ENCODE peak calls at places on chromosomes 11 and 22, in nine cellular contexts. One of them, this sample, is unnamed.

GRCh38 chr11:95531116-95531515 is 258.5 kb downstream of the FAM76B start:
- DNase-seq in kidney: no peak
- DNase-seq in colonic mucosa: no peak
- DNase-seq in endothelial cell of umbilical vein: no peak
- DNase-seq in BE2C: no peak
- DNase-seq in hepatocyte: no peak
- DNase-seq in pancreas: no peak
- DNase-seq in brain microvascular endothelial cell: no peak
- DNase-seq in psoas muscle: no peak
- DNase-seq in this sample: peak; percentile 27

GRCh38 chr11:88175004-88175706 is at the start of gene RAB38:
- DNase-seq in kidney: peak; percentile 89
- DNase-seq in colonic mucosa: peak; percentile 56
- DNase-seq in endothelial cell of umbilical vein: no peak
- DNase-seq in BE2C: peak; percentile 44
- DNase-seq in hepatocyte: peak; percentile 78
- DNase-seq in pancreas: peak; percentile 73
- DNase-seq in brain microvascular endothelial cell: peak; percentile 11
- DNase-seq in psoas muscle: peak; percentile 30
- DNase-seq in this sample: no peak

GRCh38 chr11:15119352-15119751 is 4.6 kb downstream of the INSC start:
- DNase-seq in kidney: no peak
- DNase-seq in colonic mucosa: no peak
- DNase-seq in endothelial cell of umbilical vein: no peak
- DNase-seq in BE2C: no peak
- DNase-seq in hepatocyte: no peak
- DNase-seq in pancreas: no peak
- DNase-seq in brain microvascular endothelial cell: no peak
- DNase-seq in psoas muscle: no peak
- DNase-seq in this sample: no peak

GRCh38 chr22:28962042-28962554 is 78.7 kb downstream of the ZNRF3 start:
- DNase-seq in kidney: no peak
- DNase-seq in colonic mucosa: no peak
- DNase-seq in endothelial cell of umbilical vein: no peak
- DNase-seq in BE2C: no peak
- DNase-seq in hepatocyte: no peak
- DNase-seq in pancreas: no peak
- DNase-seq in brain microvascular endothelial cell: no peak
- DNase-seq in psoas muscle: no peak
- DNase-seq in this sample: no peak

GRCh38 chr22:22914726-22915669 is 27.4 kb downstream of the IGLL5 start:
- DNase-seq in kidney: peak; percentile 26
- DNase-seq in colonic mucosa: no peak
- DNase-seq in endothelial cell of umbilical vein: no peak
- DNase-seq in BE2C: no peak
- DNase-seq in hepatocyte: no peak
- DNase-seq in pancreas: no peak
- DNase-seq in brain microvascular endothelial cell: no peak
- DNase-seq in psoas muscle: no peak
- DNase-seq in this sample: no peak

GRCh38 chr11:56783448-56784041 is 35.0 kb upstream of the OR9G4 start:
- DNase-seq in kidney: no peak
- DNase-seq in colonic mucosa: peak; percentile 17
- DNase-seq in endothelial cell of umbilical vein: peak; percentile 36
- DNase-seq in BE2C: no peak
- DNase-seq in hepatocyte: peak; percentile 82
- DNase-seq in pancreas: no peak
- DNase-seq in brain microvascular endothelial cell: peak; percentile 17
- DNase-seq in psoas muscle: no peak
- DNase-seq in this sample: peak; percentile 38

GRCh38 chr11:47437746-47438418 is 11.1 kb downstream of the RAPSN start:
- DNase-seq in kidney: no peak
- DNase-seq in colonic mucosa: no peak
- DNase-seq in endothelial cell of umbilical vein: no peak
- DNase-seq in BE2C: peak; percentile 24
- DNase-seq in hepatocyte: peak; percentile 45
- DNase-seq in pancreas: peak; percentile 71
- DNase-seq in brain microvascular endothelial cell: no peak
- DNase-seq in psoas muscle: peak; percentile 63
- DNase-seq in this sample: no peak

GRCh38 chr11:114440121-114440860 is 1.0 kb downstream of the REXO2 start:
- DNase-seq in kidney: no peak
- DNase-seq in colonic mucosa: no peak
- DNase-seq in endothelial cell of umbilical vein: no peak
- DNase-seq in BE2C: no peak
- DNase-seq in hepatocyte: peak; percentile 42
- DNase-seq in pancreas: no peak
- DNase-seq in brain microvascular endothelial cell: no peak
- DNase-seq in psoas muscle: no peak
- DNase-seq in this sample: no peak

GRCh38 chr22:19655399-19655798 is 58.9 kb upstream of the SEPTIN5 start:
- DNase-seq in kidney: no peak
- DNase-seq in colonic mucosa: no peak
- DNase-seq in endothelial cell of umbilical vein: no peak
- DNase-seq in BE2C: no peak
- DNase-seq in hepatocyte: no peak
- DNase-seq in pancreas: no peak
- DNase-seq in brain microvascular endothelial cell: no peak
- DNase-seq in psoas muscle: no peak
- DNase-seq in this sample: no peak

GRCh38 chr11:11660351-11660750 is 38.5 kb upstream of the GALNT18 start:
- DNase-seq in kidney: no peak
- DNase-seq in colonic mucosa: no peak
- DNase-seq in endothelial cell of umbilical vein: no peak
- DNase-seq in BE2C: no peak
- DNase-seq in hepatocyte: no peak
- DNase-seq in pancreas: no peak
- DNase-seq in brain microvascular endothelial cell: no peak
- DNase-seq in psoas muscle: no peak
- DNase-seq in this sample: no peak

GRCh38 chr11:17734986-17735822 is 623 bp downstream of the KCNC1 start:
- DNase-seq in kidney: peak; percentile 89
- DNase-seq in colonic mucosa: peak; percentile 30
- DNase-seq in endothelial cell of umbilical vein: peak; percentile 66
- DNase-seq in BE2C: peak; percentile 41
- DNase-seq in hepatocyte: peak; percentile 93
- DNase-seq in pancreas: peak; percentile 79
- DNase-seq in brain microvascular endothelial cell: peak; percentile 46
- DNase-seq in psoas muscle: peak; percentile 73
- DNase-seq in this sample: peak; percentile 2

GRCh38 chr11:17736921-17737817 is 2.6 kb downstream of the KCNC1 start:
- DNase-seq in kidney: peak; percentile 30
- DNase-seq in colonic mucosa: no peak
- DNase-seq in endothelial cell of umbilical vein: no peak
- DNase-seq in BE2C: no peak
- DNase-seq in hepatocyte: no peak
- DNase-seq in pancreas: no peak
- DNase-seq in brain microvascular endothelial cell: no peak
- DNase-seq in psoas muscle: no peak
- DNase-seq in this sample: no peak

GRCh38 chr11:17738350-17739207 is 4.0 kb downstream of the KCNC1 start:
- DNase-seq in kidney: peak; percentile 49
- DNase-seq in colonic mucosa: no peak
- DNase-seq in endothelial cell of umbilical vein: no peak
- DNase-seq in BE2C: no peak
- DNase-seq in hepatocyte: no peak
- DNase-seq in pancreas: no peak
- DNase-seq in brain microvascular endothelial cell: no peak
- DNase-seq in psoas muscle: no peak
- DNase-seq in this sample: no peak

GRCh38 chr11:17734418-17734911 is at the start of gene KCNC1:
- DNase-seq in kidney: peak; percentile 71
- DNase-seq in colonic mucosa: no peak
- DNase-seq in endothelial cell of umbilical vein: peak; percentile 27
- DNase-seq in BE2C: peak; percentile 73
- DNase-seq in hepatocyte: peak; percentile 78
- DNase-seq in pancreas: peak; percentile 53
- DNase-seq in brain microvascular endothelial cell: no peak
- DNase-seq in psoas muscle: no peak
- DNase-seq in this sample: no peak

DNA sequence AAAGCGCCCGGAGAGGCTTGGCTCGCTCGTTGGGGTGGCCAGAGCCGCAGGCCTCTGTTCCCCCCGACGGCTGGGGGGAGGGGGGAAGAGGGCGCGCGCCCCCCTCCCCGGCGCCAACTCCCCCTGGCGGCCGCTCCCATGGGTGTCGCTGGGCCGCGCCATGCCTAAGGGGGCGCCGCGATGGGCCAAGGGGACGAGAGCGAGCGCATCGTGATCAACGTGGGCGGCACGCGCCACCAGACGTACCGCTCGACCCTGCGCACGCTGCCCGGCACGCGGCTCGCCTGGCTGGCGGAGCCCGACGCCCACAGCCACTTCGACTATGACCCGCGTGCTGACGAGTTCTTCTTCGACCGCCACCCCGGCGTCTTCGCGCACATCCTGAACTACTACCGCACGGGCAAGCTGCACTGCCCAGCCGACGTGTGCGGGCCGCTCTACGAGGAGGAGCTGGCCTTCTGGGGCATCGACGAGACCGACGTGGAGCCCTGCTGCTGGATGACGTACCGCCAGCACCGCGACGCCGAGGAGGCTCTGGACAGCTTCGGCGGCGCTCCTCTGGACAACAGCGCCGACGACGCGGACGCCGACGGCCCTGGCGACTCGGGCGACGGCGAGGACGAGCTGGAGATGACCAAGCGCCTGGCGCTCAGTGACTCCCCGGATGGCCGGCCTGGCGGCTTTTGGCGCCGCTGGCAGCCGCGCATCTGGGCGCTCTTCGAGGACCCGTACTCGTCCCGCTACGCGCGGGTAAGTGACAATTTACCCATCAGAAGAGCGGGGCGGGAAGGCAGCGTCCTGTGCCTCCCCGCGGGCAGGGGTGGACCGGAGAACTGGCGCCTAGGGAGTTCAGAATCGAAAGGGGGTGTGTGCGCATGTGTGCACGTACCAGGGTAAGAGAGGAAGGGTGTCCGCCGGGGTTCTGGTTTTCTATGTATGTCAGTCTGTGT is 1.5 kb downstream of the KCNC1 start:
- DNase-seq in kidney: peak; percentile 72
- DNase-seq in colonic mucosa: no peak
- DNase-seq in endothelial cell of umbilical vein: no peak
- DNase-seq in BE2C: peak; percentile 43
- DNase-seq in hepatocyte: no peak
- DNase-seq in pancreas: no peak
- DNase-seq in brain microvascular endothelial cell: no peak
- DNase-seq in psoas muscle: no peak
- DNase-seq in this sample: no peak
- TF ChIP-seq CTCF in kidney: no peak
- TF ChIP-seq CTCF in colonic mucosa: no peak
- TF ChIP-seq CTCF in endothelial cell of umbilical vein: peak; percentile 41
- TF ChIP-seq CTCF in BE2C: peak; percentile 38
- TF ChIP-seq CTCF in hepatocyte: peak; percentile 28
- TF ChIP-seq CTCF in pancreas: no peak
- TF ChIP-seq CTCF in brain microvascular endothelial cell: no peak
- TF ChIP-seq CTCF in psoas muscle: peak; percentile 15
- TF ChIP-seq CTCF in this sample: peak; percentile 11

DNA sequence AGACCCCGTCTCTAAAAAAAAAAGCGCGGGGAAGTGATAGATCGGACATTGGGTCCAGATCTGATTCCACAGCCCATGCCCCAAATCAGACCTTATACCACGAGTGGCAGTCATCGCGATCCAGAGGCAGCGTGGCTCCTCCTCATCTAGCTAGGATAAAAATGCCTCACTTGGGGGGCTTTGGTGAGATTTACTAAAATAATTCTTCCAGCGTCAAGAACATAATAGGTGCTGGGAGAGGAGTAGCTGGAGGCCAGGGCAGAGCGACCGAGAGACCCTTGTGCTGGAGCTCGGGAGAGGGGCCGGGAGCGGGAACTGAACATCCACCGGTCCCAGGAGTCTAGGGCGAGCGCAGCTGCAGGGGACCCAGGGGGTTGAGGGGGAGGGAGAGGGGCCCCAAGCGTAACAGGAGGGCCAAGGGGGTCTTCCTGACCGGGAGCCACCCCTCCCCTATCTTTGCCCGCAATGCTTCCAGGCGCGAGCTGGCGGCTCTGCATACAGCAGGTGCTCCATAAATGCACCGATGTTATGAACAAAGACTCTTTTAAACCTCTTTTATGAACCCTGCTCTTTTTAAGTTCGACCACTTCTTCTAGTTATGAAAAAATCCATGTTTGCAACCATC is 823 bp upstream of the CPT1A start:
- DNase-seq in kidney: no peak
- DNase-seq in colonic mucosa: no peak
- DNase-seq in endothelial cell of umbilical vein: no peak
- DNase-seq in BE2C: no peak
- DNase-seq in hepatocyte: no peak
- DNase-seq in pancreas: peak; percentile 50
- DNase-seq in brain microvascular endothelial cell: no peak
- DNase-seq in psoas muscle: no peak
- DNase-seq in this sample: no peak
- H3K4me3 ChIP-seq in kidney: peak overlapping the region; percentile 66
- H3K4me3 ChIP-seq in colonic mucosa: peak overlapping the region; percentile 44
- H3K4me3 ChIP-seq in endothelial cell of umbilical vein: peak overlapping the region; percentile 32
- H3K4me3 ChIP-seq in BE2C: no peak overlapping the region
- H3K4me3 ChIP-seq in hepatocyte: no peak overlapping the region
- H3K4me3 ChIP-seq in pancreas: no peak overlapping the region
- H3K4me3 ChIP-seq in brain microvascular endothelial cell: peak overlapping the region; percentile 31
- H3K4me3 ChIP-seq in psoas muscle: peak overlapping the region; percentile 80
- H3K4me3 ChIP-seq in this sample: peak overlapping the region; percentile 45

GRCh38 chr11:43576834-43577521 is 103.6 kb upstream of the HSD17B12 start:
- DNase-seq in kidney: no peak
- DNase-seq in colonic mucosa: peak; percentile 57
- DNase-seq in endothelial cell of umbilical vein: peak; percentile 40
- DNase-seq in BE2C: peak; percentile 45
- DNase-seq in hepatocyte: peak; percentile 73
- DNase-seq in pancreas: no peak
- DNase-seq in brain microvascular endothelial cell: peak; percentile 43
- DNase-seq in psoas muscle: no peak
- DNase-seq in this sample: no peak
- TF ChIP-seq CTCF in kidney: peak; percentile 21
- TF ChIP-seq CTCF in colonic mucosa: no peak
- TF ChIP-seq CTCF in endothelial cell of umbilical vein: peak; percentile 43
- TF ChIP-seq CTCF in BE2C: peak; percentile 15
- TF ChIP-seq CTCF in hepatocyte: peak; percentile 24
- TF ChIP-seq CTCF in pancreas: no peak
- TF ChIP-seq CTCF in brain microvascular endothelial cell: peak; percentile 66
- TF ChIP-seq CTCF in psoas muscle: peak; percentile 21
- TF ChIP-seq CTCF in this sample: peak; percentile 54

DNA sequence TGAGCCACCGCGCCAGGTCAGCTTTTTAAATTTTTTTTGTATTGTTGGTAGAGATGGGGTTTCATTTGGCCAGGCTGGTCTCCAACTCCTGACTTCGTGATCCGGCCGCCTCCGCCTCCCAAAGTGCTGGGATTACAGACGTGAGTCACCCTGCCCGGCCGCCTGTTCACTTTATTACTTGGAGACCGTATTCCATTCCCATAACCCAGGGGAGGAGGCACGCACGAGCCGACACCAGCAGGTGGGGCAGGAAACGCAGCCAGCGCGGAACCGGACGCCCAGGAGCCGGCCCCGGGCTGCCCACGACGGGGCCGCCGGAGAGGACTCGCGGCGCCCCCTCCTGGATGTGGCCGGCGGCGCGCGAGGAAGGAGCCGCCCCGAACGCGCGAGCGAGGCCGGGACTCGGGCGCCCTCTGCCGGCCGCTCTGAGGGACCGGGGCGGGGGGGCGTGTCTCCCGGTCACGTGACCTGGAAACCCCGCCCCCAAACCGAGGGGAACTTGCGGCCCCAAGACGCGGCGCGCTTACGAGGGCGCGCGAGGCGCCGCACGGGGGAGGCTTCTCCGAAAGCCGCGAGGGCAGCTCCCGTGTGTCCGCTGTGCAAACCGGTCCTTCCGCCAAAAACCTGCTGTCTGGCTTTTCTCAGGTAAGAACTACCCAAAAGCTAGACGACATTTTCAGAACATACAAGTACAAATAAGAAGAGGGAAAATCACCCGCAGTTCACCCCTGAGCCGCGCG is 11.6 kb upstream of the RNH1 start:
- DNase-seq in kidney: peak; percentile 97
- DNase-seq in colonic mucosa: peak; percentile 95
- DNase-seq in endothelial cell of umbilical vein: peak; percentile 97
- DNase-seq in BE2C: peak; percentile 76
- DNase-seq in hepatocyte: peak; percentile 94
- DNase-seq in pancreas: peak; percentile 94
- DNase-seq in brain microvascular endothelial cell: peak; percentile 92
- DNase-seq in psoas muscle: peak; percentile 95
- DNase-seq in this sample: peak; percentile 94
- H3K4me3 ChIP-seq in kidney: no peak overlapping the region
- H3K4me3 ChIP-seq in colonic mucosa: no peak overlapping the region
- H3K4me3 ChIP-seq in endothelial cell of umbilical vein: no peak overlapping the region
- H3K4me3 ChIP-seq in BE2C: no peak overlapping the region
- H3K4me3 ChIP-seq in hepatocyte: no peak overlapping the region
- H3K4me3 ChIP-seq in pancreas: no peak overlapping the region
- H3K4me3 ChIP-seq in brain microvascular endothelial cell: no peak overlapping the region
- H3K4me3 ChIP-seq in psoas muscle: peak overlapping the region; percentile 44
- H3K4me3 ChIP-seq in this sample: peak overlapping the region; percentile 14

This sample was measured in AG09309.